ENCODE peak calls at places on chromosome 3, in six cellular contexts. I, Z, G, L, S and Q are unnamed samples.

GRCh38 chr3:109072208-109072607 is 45.7 kb downstream of the MORC1 start:
- DNase-seq in Z (no peak), G (no peak), I (no peak), L (no peak), S (no peak), Q (no peak)

GRCh38 chr3:2540115-2540514 is 441.4 kb downstream of the CNTN4 start:
- DNase-seq in G (no peak), Z (no peak), I (no peak), S (no peak), L (no peak), Q (no peak)

GRCh38 chr3:48202691-48203090 is 14.5 kb upstream of the CDC25A start:
- DNase-seq in L (no peak), S (no peak), Z (no peak), G (peak; percentile 7), I (no peak), Q (no peak)

GRCh38 chr3:111761309-111761795 is 97.7 kb upstream of the PHLDB2 start:
- DNase-seq in L (no peak), S (no peak), G (no peak), I (no peak), Z (peak; percentile 88), Q (peak; percentile 37)

GRCh38 chr3:188262913-188263683 is 109.1 kb downstream of the LPP start:
- DNase-seq in S (no peak), G (no peak), I (peak; percentile 47), L (no peak), Z (peak; percentile 57), Q (no peak)

GRCh38 chr3:9721015-9721697 is 10.4 kb upstream of the BRPF1 start:
- DNase-seq in S (no peak), L (no peak), Z (no peak), I (no peak), G (no peak), Q (no peak)

GRCh38 chr3:42071720-42072582 is 19.2 kb upstream of the TRAK1 start:
- DNase-seq in G (no peak), Z (no peak), L (no peak), I (peak; percentile 85), S (peak; percentile 86), Q (no peak)

GRCh38 chr3:105274958-105275357 is 91.8 kb upstream of the ALCAM start:
- DNase-seq in I (no peak), G (no peak), Z (peak; percentile 70), S (no peak), L (no peak), Q (no peak)

GRCh38 chr3:4980229-4981159 is 1.3 kb downstream of the BHLHE40 start:
- DNase-seq in S (peak; percentile 96), I (peak; percentile 95), L (peak; percentile 88), G (peak; percentile 95), Z (no peak), Q (peak; percentile 76)

GRCh38 chr3:14145236-14145635 is 20.4 kb downstream of the TMEM43 start:
- DNase-seq in I (no peak), S (no peak), L (no peak), Z (no peak), G (peak; percentile 73), Q (no peak)

GRCh38 chr3:52085883-52086282 is 29.5 kb upstream of the DUSP7 start:
- DNase-seq in L (no peak), G (no peak), S (no peak), Z (no peak), I (peak; percentile 9), Q (no peak)

GRCh38 chr3:15295506-15295905 is 36.9 kb downstream of the SH3BP5 start:
- DNase-seq in Z (no peak), L (no peak), S (no peak), G (no peak), I (no peak), Q (no peak)

GRCh38 chr3:48997102-48997637 is 7.1 kb downstream of the P4HTM start:
- DNase-seq in G (no peak), I (no peak), L (no peak), S (no peak), Z (no peak), Q (no peak)

GRCh38 chr3:44104043-44104442 is 137.6 kb upstream of the TOPAZ1 start:
- DNase-seq in Z (no peak), S (no peak), I (no peak), G (no peak), L (no peak), Q (no peak)

GRCh38 chr3:126352476-126353454 is 4.4 kb downstream of the KLF15 start:
- DNase-seq in S (no peak), G (peak; percentile 72), Z (no peak), I (no peak), L (no peak), Q (no peak)

GRCh38 chr3:8450618-8451017 is 51.0 kb upstream of the LMCD1 start:
- DNase-seq in Z (no peak), S (no peak), L (no peak), I (no peak), G (no peak), Q (no peak)

GRCh38 chr3:197006446-197006845 is 23.2 kb downstream of the MELTF start:
- DNase-seq in Z (no peak), L (no peak), I (no peak), S (no peak), G (no peak), Q (no peak)

GRCh38 chr3:168696119-168696518 is 600.4 kb upstream of the GOLIM4 start:
- DNase-seq in Z (no peak), G (no peak), S (no peak), L (no peak), I (no peak), Q (no peak)

GRCh38 chr3:40617084-40617483 is 92.3 kb downstream of the ZNF621 start:
- DNase-seq in S (no peak), I (no peak), Z (no peak), G (no peak), L (no peak), Q (no peak)

GRCh38 chr3:148075829-148076716 is 621.6 kb upstream of the AGTR1 start:
- DNase-seq in Z (peak; percentile 43), G (no peak), I (no peak), L (no peak), S (peak; percentile 5), Q (no peak)

GRCh38 chr3:151236316-151236715 is 33.3 kb upstream of the GPR171 start:
- DNase-seq in L (no peak), Z (no peak), S (no peak), I (no peak), G (no peak), Q (no peak)

GRCh38 chr3:47855461-47856383 is 52.8 kb downstream of the DHX30 start:
- DNase-seq in S (no peak), Z (no peak), I (no peak), G (no peak), L (no peak), Q (no peak)

GRCh38 chr3:9214185-9214584 is 35.3 kb downstream of the SRGAP3 start:
- DNase-seq in I (no peak), G (no peak), L (no peak), Z (no peak), S (no peak), Q (no peak)

GRCh38 chr3:98900265-98901031 is 1.0 kb downstream of the DCBLD2 start:
- DNase-seq in S (no peak), Z (no peak), G (no peak), L (no peak), I (no peak), Q (no peak)